ENCODE peak calls at places on chromosomes 2 and 18, in eight cellular contexts. One of them, this sample, is unnamed.

GRCh38 chr2:135030826-135031225 is 16.4 kb downstream of the MAP3K19 start:
- DNase-seq in activated naive CD4-positive, alpha-beta T cell treated with Interleukin-2 at 50 U/mL for 16 hours: no peak
- DNase-seq in WTC11: no peak
- DNase-seq in 8988T: no peak
- DNase-seq in MCF 10A: peak
- DNase-seq in hypothalamus: no peak
- DNase-seq in astrocyte of the spinal cord: peak
- DNase-seq in iPS-NIHi11: peak
- DNase-seq in this sample: no peak

GRCh38 chr2:38522754-38523349 is 79.9 kb downstream of the HNRNPLL start:
- DNase-seq in activated naive CD4-positive, alpha-beta T cell treated with Interleukin-2 at 50 U/mL for 16 hours: no peak
- DNase-seq in WTC11: no peak
- DNase-seq in 8988T: no peak
- DNase-seq in MCF 10A: no peak
- DNase-seq in hypothalamus: no peak
- DNase-seq in astrocyte of the spinal cord: no peak
- DNase-seq in iPS-NIHi11: peak
- DNase-seq in this sample: no peak

GRCh38 chr2:189555243-189555642 is 25.3 kb downstream of the SLC40A1 start:
- DNase-seq in activated naive CD4-positive, alpha-beta T cell treated with Interleukin-2 at 50 U/mL for 16 hours: no peak
- DNase-seq in WTC11: no peak
- DNase-seq in 8988T: no peak
- DNase-seq in MCF 10A: peak
- DNase-seq in hypothalamus: no peak
- DNase-seq in astrocyte of the spinal cord: no peak
- DNase-seq in iPS-NIHi11: no peak
- DNase-seq in this sample: no peak

GRCh38 chr2:144215701-144216675 is 303.9 kb downstream of the ZEB2 start:
- DNase-seq in activated naive CD4-positive, alpha-beta T cell treated with Interleukin-2 at 50 U/mL for 16 hours: no peak
- DNase-seq in WTC11: no peak
- DNase-seq in 8988T: no peak
- DNase-seq in MCF 10A: no peak
- DNase-seq in hypothalamus: no peak
- DNase-seq in astrocyte of the spinal cord: no peak
- DNase-seq in iPS-NIHi11: no peak
- DNase-seq in this sample: no peak

GRCh38 chr2:5227062-5227699 is 465.0 kb upstream of the SOX11 start:
- DNase-seq in activated naive CD4-positive, alpha-beta T cell treated with Interleukin-2 at 50 U/mL for 16 hours: no peak
- DNase-seq in WTC11: no peak
- DNase-seq in 8988T: no peak
- DNase-seq in MCF 10A: peak
- DNase-seq in hypothalamus: no peak
- DNase-seq in astrocyte of the spinal cord: peak
- DNase-seq in iPS-NIHi11: no peak
- DNase-seq in this sample: no peak

GRCh38 chr2:58896600-58896999 is 655.5 kb upstream of the FANCL start:
- DNase-seq in activated naive CD4-positive, alpha-beta T cell treated with Interleukin-2 at 50 U/mL for 16 hours: no peak
- DNase-seq in WTC11: no peak
- DNase-seq in 8988T: no peak
- DNase-seq in MCF 10A: peak
- DNase-seq in hypothalamus: no peak
- DNase-seq in astrocyte of the spinal cord: peak
- DNase-seq in iPS-NIHi11: no peak
- DNase-seq in this sample: no peak

GRCh38 chr2:161576421-161576820 is 47.8 kb upstream of the SLC4A10 start:
- DNase-seq in activated naive CD4-positive, alpha-beta T cell treated with Interleukin-2 at 50 U/mL for 16 hours: no peak
- DNase-seq in WTC11: peak
- DNase-seq in 8988T: peak
- DNase-seq in MCF 10A: peak
- DNase-seq in hypothalamus: no peak
- DNase-seq in astrocyte of the spinal cord: no peak
- DNase-seq in iPS-NIHi11: peak
- DNase-seq in this sample: no peak

GRCh38 chr2:32832821-32833220 is 113.9 kb upstream of the LTBP1 start:
- DNase-seq in activated naive CD4-positive, alpha-beta T cell treated with Interleukin-2 at 50 U/mL for 16 hours: no peak
- DNase-seq in WTC11: no peak
- DNase-seq in 8988T: no peak
- DNase-seq in MCF 10A: no peak
- DNase-seq in hypothalamus: no peak
- DNase-seq in astrocyte of the spinal cord: peak
- DNase-seq in iPS-NIHi11: peak
- DNase-seq in this sample: no peak

GRCh38 chr2:188456114-188456909 is 164.6 kb downstream of the GULP1 start:
- DNase-seq in activated naive CD4-positive, alpha-beta T cell treated with Interleukin-2 at 50 U/mL for 16 hours: no peak
- DNase-seq in WTC11: peak
- DNase-seq in 8988T: no peak
- DNase-seq in MCF 10A: no peak
- DNase-seq in hypothalamus: no peak
- DNase-seq in astrocyte of the spinal cord: no peak
- DNase-seq in iPS-NIHi11: peak
- DNase-seq in this sample: no peak

GRCh38 chr2:102103284-102103683 is 39.3 kb upstream of the IL1R1 start:
- DNase-seq in activated naive CD4-positive, alpha-beta T cell treated with Interleukin-2 at 50 U/mL for 16 hours: no peak
- DNase-seq in WTC11: no peak
- DNase-seq in 8988T: no peak
- DNase-seq in MCF 10A: no peak
- DNase-seq in hypothalamus: no peak
- DNase-seq in astrocyte of the spinal cord: no peak
- DNase-seq in iPS-NIHi11: no peak
- DNase-seq in this sample: no peak

GRCh38 chr2:220572385-220572784 is 945.0 kb downstream of the SLC4A3 start:
- DNase-seq in activated naive CD4-positive, alpha-beta T cell treated with Interleukin-2 at 50 U/mL for 16 hours: no peak
- DNase-seq in WTC11: no peak
- DNase-seq in 8988T: no peak
- DNase-seq in MCF 10A: peak
- DNase-seq in hypothalamus: no peak
- DNase-seq in astrocyte of the spinal cord: peak
- DNase-seq in iPS-NIHi11: no peak
- DNase-seq in this sample: no peak

GRCh38 chr2:44271296-44271695 is 4.0 kb upstream of the SLC3A1 start:
- DNase-seq in activated naive CD4-positive, alpha-beta T cell treated with Interleukin-2 at 50 U/mL for 16 hours: no peak
- DNase-seq in WTC11: no peak
- DNase-seq in 8988T: no peak
- DNase-seq in MCF 10A: no peak
- DNase-seq in hypothalamus: no peak
- DNase-seq in astrocyte of the spinal cord: no peak
- DNase-seq in iPS-NIHi11: no peak
- DNase-seq in this sample: no peak

GRCh38 chr18:37368110-37368812 is 197.3 kb downstream of the CELF4 start:
- DNase-seq in activated naive CD4-positive, alpha-beta T cell treated with Interleukin-2 at 50 U/mL for 16 hours: no peak
- DNase-seq in WTC11: no peak
- DNase-seq in 8988T: no peak
- DNase-seq in MCF 10A: no peak
- DNase-seq in hypothalamus: no peak
- DNase-seq in astrocyte of the spinal cord: no peak
- DNase-seq in iPS-NIHi11: no peak
- DNase-seq in this sample: no peak